ENCODE peak calls at places on chromosomes 13 and 19, in six cellular contexts. K is activated naive CD8-positive, alpha-beta T cell treated with anti-CD3 and anti-CD28 coated beads, Interleukin-2, amount 50 U/mL, for 24 hours; X is stimulated activated CD8-positive, alpha-beta memory T cell treated with anti-CD3 and anti-CD28 coated beads, Interleukin-4, amount 100 ng/mL, for 4 hours; H is glutamatergic neuron; P is osteocyte; J is right cardiac atrium. I is an unnamed sample.

GRCh38 chr19:15426485-15427349 is 7.9 kb upstream of the AKAP8L start:
- DNase-seq in X (no peak), P (no peak), H (no peak), J (peak; percentile 32), K (no peak), I (no peak)

GRCh38 chr13:100984349-100984748 is 309.8 kb upstream of the TMTC4 start:
- DNase-seq in X (no peak), P (no peak), K (no peak), J (no peak), H (no peak), I (no peak)

GRCh38 chr13:51359352-51359751 is 19.9 kb downstream of the SERPINE3 start:
- DNase-seq in K (no peak), J (no peak), X (no peak), P (no peak), H (no peak), I (no peak)

GRCh38 chr13:113751491-113751890 is 7.5 kb upstream of the TMEM255B start:
- DNase-seq in X (no peak), P (no peak), K (no peak), J (no peak), H (no peak), I (no peak)

GRCh38 chr13:75830842-75831241 is 194.7 kb downstream of the LMO7 start:
- DNase-seq in J (no peak), P (no peak), H (no peak), X (no peak), K (no peak), I (no peak)

GRCh38 chr19:17398902-17399527 is 5.0 kb upstream of the CCDC194 start:
- DNase-seq in X (no peak), P (no peak), K (no peak), J (peak; percentile 25), H (no peak), I (no peak)

GRCh38 chr13:113192902-113193301 is 15.6 kb downstream of the PCID2 start:
- DNase-seq in X (no peak), K (no peak), H (no peak), P (no peak), J (no peak), I (no peak)

GRCh38 chr19:33396701-33397535 is 23.4 kb downstream of the CEBPG start:
- DNase-seq in P (no peak), J (peak; percentile 76), K (no peak), H (peak; percentile 16), X (no peak), I (no peak)

GRCh38 chr19:15072930-15073647 is 8.9 kb upstream of the OR1I1 start:
- DNase-seq in J (no peak), P (no peak), K (no peak), H (no peak), X (no peak), I (no peak)

GRCh38 chr19:5303208-5303607 is 37.4 kb downstream of the PTPRS start:
- DNase-seq in X (no peak), P (no peak), K (no peak), J (no peak), H (no peak), I (no peak)

I was measured in NCI-H510A.